ENCODE peak calls at places on chromosomes 5 and 9, in five cellular contexts. X is lower lobe of right lung, M is GM20000, N is lung, Q is GM12865. F is an unnamed sample.
A peak's percentile ranks its signal among the peaks of the same experiment; 100 is the strongest.

GRCh38 chr5:131932235-131932634 is 13.2 kb downstream of the MEIKIN start:
- DNase-seq in X (no peak), M (no peak), N (no peak), Q (no peak), F (no peak)

GRCh38 chr5:176625966-176626875 is 4.1 kb downstream of the SNCB start:
- DNase-seq in X (no peak), M (no peak), N (no peak), Q (no peak), F (no peak)

GRCh38 chr5:85628153-85628552 is 989.6 kb upstream of the COX7C start:
- DNase-seq in X (no peak), M (no peak), N (no peak), Q (no peak), F (no peak)

GRCh38 chr5:96476654-96477053 is 43.6 kb upstream of the PCSK1 start:
- DNase-seq in X (no peak), M (no peak), N (no peak), Q (no peak), F (no peak)

GRCh38 chr9:34387239-34387638 is 10.5 kb upstream of the MYORG start:
- DNase-seq in X (no peak), M (no peak), N (no peak), Q (no peak), F (no peak)

GRCh38 chr9:136381311-136381710 is 7.8 kb upstream of the CARD9 start:
- DNase-seq in X (no peak), M (no peak), N (no peak), Q (no peak), F (no peak)

GRCh38 chr5:115623632-115624031 is 2.2 kb downstream of the TMED7 start:
- DNase-seq in X (no peak), M (no peak), N (no peak), Q (no peak), F (no peak)

GRCh38 chr5:16666861-16667481 is 50.2 kb upstream of the RETREG1 start:
- DNase-seq in X (no peak), M (no peak), N (no peak), Q (no peak), F (no peak)

GRCh38 chr5:89351975-89352374 is 469.0 kb upstream of the MEF2C start:
- DNase-seq in X (no peak), M (no peak), N (no peak), Q (no peak), F (no peak)

GRCh38 chr9:78510035-78510434 is 213.1 kb downstream of the PSAT1 start:
- DNase-seq in X (no peak), M (no peak), N (no peak), Q (no peak), F (no peak)

GRCh38 chr9:110814159-110814558 is 145.6 kb downstream of the MUSK start:
- DNase-seq in X (no peak), M (no peak), N (no peak), Q (no peak), F (no peak)

GRCh38 chr9:22136446-22137140 is 127.5 kb upstream of the CDKN2B start:
- DNase-seq in X (no peak), M (no peak), N (no peak), Q (no peak), F (no peak)

GRCh38 chr9:38339496-38339895 is 53.0 kb upstream of the ALDH1B1 start:
- DNase-seq in X (no peak), M (no peak), N (no peak), Q (no peak), F (no peak)

GRCh38 chr5:66306844-66307315 is 162.8 kb downstream of the SREK1 start:
- DNase-seq in X (no peak), M (no peak), N (no peak), Q (no peak), F (no peak)

GRCh38 chr5:120017523-120017922 is 388.2 kb downstream of the FAM170A start:
- DNase-seq in X (no peak), M (no peak), N (no peak), Q (no peak), F (no peak)

GRCh38 chr5:140882591-140882899 is 621 bp downstream of the PCDHA13 start:
- DNase-seq in X (no peak), M (no peak), N (peak; percentile 50), Q (no peak), F (no peak)

GRCh38 chr5:14218897-14219573 is 75.9 kb downstream of the TRIO start:
- DNase-seq in X (no peak), M (no peak), N (no peak), Q (no peak), F (no peak)

DNA sequence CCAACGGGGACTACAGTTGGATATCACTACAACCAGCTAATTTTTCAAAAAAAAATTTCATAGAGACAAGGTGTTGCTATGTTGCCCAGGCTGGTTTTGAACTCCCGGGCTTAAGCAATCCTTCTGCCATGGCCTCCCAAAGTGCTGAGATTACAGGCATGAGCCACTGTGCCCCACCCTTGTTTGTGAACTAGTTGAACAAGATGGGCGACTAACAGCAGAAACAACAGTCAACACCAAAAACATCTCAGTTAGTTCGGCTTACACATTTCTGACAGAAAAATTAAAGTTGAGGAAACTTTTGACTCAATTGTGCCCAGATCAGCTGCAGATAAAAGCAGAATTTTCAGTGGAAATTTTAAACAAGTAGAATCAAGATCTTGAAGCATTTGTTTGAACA is 470.1 kb downstream of the TLE4 start:
- DNase-seq in X (no peak), M (no peak), N (no peak), Q (no peak), F (no peak)
- TF ChIP-seq CTCF in X (no peak), M (no peak), N (no peak), Q (no peak), F (no peak)

DNA sequence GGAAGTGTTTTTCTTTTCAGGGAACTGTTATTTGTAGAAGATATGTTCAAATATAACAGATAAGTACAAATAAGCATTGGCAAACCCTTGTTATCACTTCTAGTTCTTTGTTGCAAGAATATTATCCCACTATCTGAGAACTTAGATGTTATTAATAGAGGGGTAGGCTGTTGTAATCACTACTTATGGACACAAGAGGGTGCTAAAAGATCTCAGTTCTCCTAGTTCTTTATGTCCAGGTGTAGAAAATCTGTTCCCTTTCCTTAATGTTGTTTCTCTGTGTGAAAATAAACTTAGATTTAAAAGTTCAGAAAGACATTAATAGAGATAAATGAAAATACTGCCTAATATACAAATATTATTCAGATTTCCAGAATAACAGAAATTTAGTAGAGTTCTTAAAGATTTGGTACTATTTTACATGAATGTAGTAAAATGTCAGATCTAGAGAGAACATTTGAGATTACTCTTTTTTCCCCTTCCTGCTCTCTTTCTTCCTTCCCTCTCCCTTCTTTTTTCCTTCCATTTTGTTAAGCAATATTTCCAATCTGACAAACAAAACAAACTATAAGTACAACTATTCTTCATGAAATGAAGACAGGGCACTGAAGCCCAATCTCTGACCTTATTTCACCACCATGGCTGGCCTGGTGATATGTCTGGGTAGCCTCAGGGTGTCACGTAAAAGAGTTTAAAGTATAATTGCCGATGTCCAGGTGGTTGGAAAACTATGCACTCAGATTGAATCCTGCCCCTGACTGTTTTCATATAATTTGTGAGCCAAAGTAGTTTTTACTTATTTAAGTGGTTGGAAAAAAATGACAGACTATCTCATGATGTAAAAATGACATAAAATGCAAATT is 43.6 kb upstream of the C5orf46 start:
- DNase-seq in X (no peak), M (peak; percentile 54), N (no peak), Q (peak; percentile 35), F (no peak)
- TF ChIP-seq CTCF in X (peak; percentile 69), M (peak; percentile 17), N (peak; percentile 35), Q (peak; percentile 50), F (peak; percentile 83)

GRCh38 chr5:170219615-170220014 is 13.2 kb upstream of the C5orf58 start:
- DNase-seq in X (no peak), M (no peak), N (no peak), Q (no peak), F (no peak)

GRCh38 chr5:170211575-170212334 is 21.0 kb upstream of the C5orf58 start:
- DNase-seq in X (no peak), M (no peak), N (no peak), Q (no peak), F (no peak)

GRCh38 chr5:170218730-170219129 is 14.1 kb upstream of the C5orf58 start:
- DNase-seq in X (no peak), M (no peak), N (no peak), Q (no peak), F (no peak)

GRCh38 chr5:170220196-170220595 is 12.6 kb upstream of the C5orf58 start:
- DNase-seq in X (no peak), M (no peak), N (no peak), Q (no peak), F (no peak)

GRCh38 chr5:170216262-170216864 is 16.4 kb upstream of the C5orf58 start:
- DNase-seq in X (no peak), M (peak; percentile 44), N (no peak), Q (peak; percentile 55), F (peak; percentile 28)
- TF ChIP-seq CTCF in X (peak; percentile 36), M (no peak), N (peak; percentile 41), Q (peak; percentile 60), F (peak; percentile 79)

GRCh38 chr5:77128411-77129061 is 41.5 kb upstream of the ZBED3 start:
- DNase-seq in X (no peak), M (no peak), N (no peak), Q (no peak), F (no peak)

GRCh38 chr5:77133061-77133758 is 46.1 kb upstream of the ZBED3 start:
- DNase-seq in X (no peak), M (no peak), N (peak; percentile 71), Q (no peak), F (no peak)

DNA sequence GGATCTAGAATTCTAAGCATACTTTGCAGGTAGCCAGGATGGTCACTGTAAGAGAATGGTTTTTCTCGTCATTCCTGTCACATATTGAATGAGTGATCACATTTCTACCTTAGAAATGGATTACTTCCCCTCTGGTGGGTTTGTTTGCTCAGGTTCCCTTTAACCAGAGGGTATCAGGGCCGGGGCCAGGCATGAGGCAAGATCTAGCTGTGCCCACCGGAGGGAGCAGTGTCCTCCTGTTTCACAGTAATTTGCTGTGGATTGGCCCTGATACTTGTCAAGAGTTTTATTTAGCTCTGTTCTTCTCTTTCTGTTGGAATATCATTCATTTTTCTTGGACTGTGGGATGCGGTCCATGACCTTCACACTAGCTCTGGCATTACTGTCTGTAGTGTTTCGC is 42.3 kb upstream of the ZBED3 start:
- DNase-seq in X (no peak), M (no peak), N (no peak), Q (peak; percentile 29), F (peak; percentile 16)
- TF ChIP-seq CTCF in X (no peak), M (no peak), N (no peak), Q (peak; percentile 24), F (peak; percentile 62)

DNA sequence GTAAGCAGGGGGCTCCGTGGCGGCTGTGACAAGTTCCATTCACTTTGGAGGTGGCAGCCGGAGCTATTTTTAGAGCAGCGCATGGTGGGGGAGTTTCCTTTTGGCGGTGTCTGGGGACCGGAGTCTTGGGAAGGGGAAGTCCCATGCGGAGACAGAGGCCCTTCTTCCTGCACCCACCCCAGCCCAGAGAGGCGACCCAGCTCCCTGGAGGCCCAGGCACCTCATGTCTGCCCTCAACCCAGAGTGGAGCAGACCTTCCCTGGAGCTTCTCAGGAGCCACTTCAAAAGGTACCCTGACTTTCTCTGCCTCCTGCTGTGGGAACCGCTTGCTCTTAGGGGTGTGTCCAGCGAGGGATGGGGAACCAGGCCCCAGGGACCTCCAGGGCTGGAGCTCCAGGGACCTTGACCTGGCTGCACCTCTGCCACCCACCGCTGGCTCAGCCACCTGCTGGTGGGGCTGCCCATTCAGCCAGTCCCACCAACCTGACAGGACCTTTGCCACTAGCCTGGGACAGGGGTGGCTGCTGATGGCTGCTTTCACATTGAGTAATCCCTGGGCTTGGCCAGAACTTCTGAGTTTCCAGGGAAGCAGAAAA is 34.1 kb downstream of the NEK6 start:
- DNase-seq in X (peak; percentile 57), M (peak; percentile 74), N (no peak), Q (peak; percentile 89), F (no peak)
- TF ChIP-seq CTCF in X (no peak), M (no peak), N (no peak), Q (peak; percentile 24), F (no peak)